ENCODE peak calls at places on chromosomes 4 and X, in four cellular contexts. T is HFF-Myc, E is ovary, K is MG63. Y is an unnamed sample.

GRCh38 chrX:2351999-2352995 is 148.5 kb downstream of the DHRSX start:
- DNase-seq in T (peak), E (no peak), K (peak), Y (peak)

GRCh38 chrX:153382563-153383482 is 18.3 kb downstream of the PNMA6E start:
- DNase-seq in T (no peak), E (no peak), K (no peak), Y (no peak)

GRCh38 chr4:8760561-8760960 is 111.1 kb downstream of the HMX1 start:
- DNase-seq in T (no peak), E (no peak), K (no peak), Y (no peak)

GRCh38 chrX:68462653-68463052 is 29.4 kb upstream of the OPHN1 start:
- DNase-seq in T (peak), E (no peak), K (no peak), Y (no peak)

GRCh38 chr4:16029329-16029728 is 54.5 kb downstream of the PROM1 start:
- DNase-seq in T (peak), E (no peak), K (no peak), Y (peak)

GRCh38 chr4:128528177-128528576 is 240.6 kb upstream of the PGRMC2 start:
- DNase-seq in T (no peak), E (no peak), K (no peak), Y (no peak)

GRCh38 chr4:8818063-8818881 is 53.4 kb downstream of the HMX1 start:
- DNase-seq in T (no peak), E (no peak), K (no peak), Y (no peak)

GRCh38 chrX:78725257-78725656 is 22.3 kb upstream of the LPAR4 start:
- DNase-seq in T (no peak), E (no peak), K (no peak), Y (no peak)

GRCh38 chrX:107442914-107443527 is 6.4 kb upstream of the FRMPD3 start:
- DNase-seq in T (no peak), E (no peak), K (no peak), Y (no peak)

GRCh38 chrX:30504309-30504708 is 73.3 kb downstream of the TASL start:
- DNase-seq in T (no peak), E (no peak), K (no peak), Y (no peak)

DNA sequence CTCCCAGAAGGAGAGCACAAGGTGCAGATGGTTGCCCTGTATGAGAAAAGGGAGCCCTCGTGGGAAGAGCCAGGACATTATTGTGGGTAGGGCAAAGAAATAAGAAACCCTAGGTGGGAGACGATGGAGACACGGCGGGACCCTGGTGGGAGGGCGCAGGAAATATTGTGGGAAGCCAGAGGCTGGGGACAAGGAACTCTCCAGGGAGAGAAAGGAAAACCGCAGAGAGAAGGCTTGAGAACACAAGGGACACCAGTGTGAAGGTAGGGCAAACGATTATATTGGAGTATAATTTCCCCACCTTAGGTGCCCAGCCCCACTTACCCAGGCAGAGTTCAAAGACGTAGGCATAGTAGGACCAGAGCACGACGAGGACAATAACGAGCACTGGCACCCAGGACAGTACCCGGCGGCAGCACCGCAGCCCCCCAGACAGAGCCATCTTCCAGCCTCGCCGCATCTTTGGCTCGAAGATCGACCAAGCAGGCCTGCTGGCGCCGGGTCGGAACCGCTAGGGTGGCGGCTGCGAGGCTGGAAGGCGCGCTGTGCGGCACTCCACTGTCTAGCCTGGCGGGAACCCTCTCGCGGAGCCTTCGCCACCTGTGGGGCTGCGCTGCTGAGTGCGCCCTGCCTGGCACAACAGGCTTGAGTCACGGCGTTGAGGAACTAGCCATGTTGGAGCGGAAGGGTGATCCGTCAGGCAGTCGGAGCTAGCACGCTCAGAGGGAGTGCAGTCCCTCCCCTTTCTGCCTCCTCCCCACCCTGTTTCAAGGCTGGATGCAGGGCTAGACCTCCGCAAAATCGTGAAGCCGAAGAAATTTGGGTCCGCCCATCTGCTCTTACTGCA is at the start of gene ZDHHC15:
- DNase-seq in T (no peak), E (peak), K (peak), Y (no peak)
- H3K4me3 ChIP-seq in T (no peak), E (peak), K (no peak), Y (peak)

GRCh38 chr4:139633195-139633594 is 32.4 kb upstream of the MGST2 start:
- DNase-seq in T (no peak), E (no peak), K (no peak), Y (no peak)
- H3K4me3 ChIP-seq in T (no peak), E (peak), K (no peak), Y (no peak)

GRCh38 chr4:147479817-147480216 is 1.1 kb upstream of the EDNRA start:
- DNase-seq in T (no peak), E (peak), K (peak), Y (peak)

GRCh38 chr4:147480891-147481576 is at the start of gene EDNRA:
- DNase-seq in T (no peak), E (peak), K (peak), Y (no peak)

GRCh38 chr4:147480502-147480890 is 401 bp upstream of the EDNRA start:
- DNase-seq in T (no peak), E (peak), K (no peak), Y (no peak)

GRCh38 chr4:147482281-147482680 is 1.4 kb downstream of the EDNRA start:
- DNase-seq in T (no peak), E (no peak), K (no peak), Y (no peak)

DNA sequence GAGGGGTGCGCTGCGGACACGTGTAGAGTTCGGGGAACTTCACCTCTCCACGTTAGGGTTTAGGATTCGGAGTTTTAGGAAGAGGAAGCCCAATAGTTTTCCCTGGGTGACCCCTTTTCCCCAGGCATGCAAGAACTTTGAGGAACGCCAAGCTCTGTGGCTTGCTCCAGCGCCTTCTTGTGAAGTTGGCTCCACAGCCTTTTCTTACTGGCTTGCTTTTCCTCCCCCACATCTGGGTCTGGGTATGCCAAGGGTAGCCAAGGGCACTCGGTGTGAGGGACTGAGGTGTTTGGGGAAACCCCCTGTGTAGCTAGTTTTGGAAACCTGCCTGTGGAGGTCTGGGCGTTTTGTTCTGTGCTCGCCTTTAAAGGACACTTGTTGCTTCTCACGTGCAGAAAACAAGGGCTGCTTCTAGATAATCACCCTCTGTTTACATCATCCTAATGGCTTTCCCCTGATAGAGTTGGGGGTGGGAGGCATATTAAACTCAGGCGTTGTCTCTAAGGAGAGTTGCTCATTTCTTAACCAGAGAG is 746 bp downstream of the EDNRA start:
- DNase-seq in T (no peak), E (peak), K (no peak), Y (no peak)
- H3K4me3 ChIP-seq in T (peak), E (peak), K (peak), Y (peak)

DNA sequence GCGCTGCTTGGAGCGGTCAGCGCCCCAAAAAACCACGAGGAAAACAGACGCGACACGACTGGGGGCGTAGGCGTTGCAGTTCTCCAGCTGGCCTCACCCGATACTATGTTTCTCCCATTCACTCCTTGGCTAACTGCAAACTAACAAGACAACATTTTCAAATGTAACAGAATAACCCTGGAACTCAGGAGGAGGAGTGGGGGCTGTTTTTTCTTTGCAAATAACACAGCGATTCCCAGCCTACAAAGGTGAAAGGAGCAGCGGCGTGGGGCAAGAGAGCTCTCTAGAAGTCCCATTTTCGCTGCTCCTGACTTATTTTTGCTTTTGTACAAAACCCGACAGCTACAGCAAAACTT is 1.7 kb downstream of the SOX3 start:
- DNase-seq in T (no peak), E (no peak), K (no peak), Y (no peak)
- H3K4me3 ChIP-seq in T (no peak), E (no peak), K (no peak), Y (no peak)

GRCh38 chr4:83931659-83932058 is 395.8 kb downstream of the GPAT3 start:
- DNase-seq in T (no peak), E (no peak), K (no peak), Y (no peak)
- H3K4me3 ChIP-seq in T (no peak), E (no peak), K (no peak), Y (no peak)

GRCh38 chr4:87853108-87853507 is 20.3 kb downstream of the MEPE start:
- DNase-seq in T (no peak), E (no peak), K (no peak), Y (no peak)

GRCh38 chr4:87855540-87855939 is 22.8 kb downstream of the MEPE start:
- DNase-seq in T (no peak), E (no peak), K (no peak), Y (no peak)

GRCh38 chr4:87851332-87851731 is 18.6 kb downstream of the MEPE start:
- DNase-seq in T (no peak), E (no peak), K (no peak), Y (no peak)

GRCh38 chr4:87851955-87852354 is 19.2 kb downstream of the MEPE start:
- DNase-seq in T (no peak), E (no peak), K (no peak), Y (no peak)

GRCh38 chr4:87853891-87854290 is 21.1 kb downstream of the MEPE start:
- DNase-seq in T (no peak), E (no peak), K (no peak), Y (no peak)
- H3K4me3 ChIP-seq in T (no peak), E (no peak), K (no peak), Y (no peak)